ENCODE peak calls at places on chromosomes 12 and 14, in nine cellular contexts. One of them, this sample, is unnamed.

GRCh38 chr12:25980035-25980434 is 21.6 kb downstream of the RASSF8 start:
- DNase-seq in cardiac muscle cell: no peak
- DNase-seq in right atrium auricular region: no peak
- DNase-seq in activated CD8-positive, alpha-beta T cell treated with anti-CD3 and anti-CD28 coated beads for 36 hours: no peak
- DNase-seq in nephron progenitor cell: no peak
- DNase-seq in dorsolateral prefrontal cortex: no peak
- DNase-seq in choroid plexus epithelial cell: no peak
- DNase-seq in uterus: no peak
- DNase-seq in AG10803: no peak
- DNase-seq in this sample: no peak

GRCh38 chr14:59254911-59255545 is 66.6 kb downstream of the DAAM1 start:
- DNase-seq in AG10803: peak; percentile 80
- DNase-seq in choroid plexus epithelial cell: peak; percentile 66
- DNase-seq in cardiac muscle cell: no peak
- DNase-seq in dorsolateral prefrontal cortex: no peak
- DNase-seq in right atrium auricular region: peak; percentile 73
- DNase-seq in nephron progenitor cell: no peak
- DNase-seq in uterus: peak; percentile 38
- DNase-seq in activated CD8-positive, alpha-beta T cell treated with anti-CD3 and anti-CD28 coated beads for 36 hours: no peak
- DNase-seq in this sample: no peak

GRCh38 chr12:98595152-98595988 is 1.9 kb downstream of the SLC25A3 start:
- DNase-seq in activated CD8-positive, alpha-beta T cell treated with anti-CD3 and anti-CD28 coated beads for 36 hours: peak; percentile 62
- DNase-seq in right atrium auricular region: no peak
- DNase-seq in choroid plexus epithelial cell: peak; percentile 80
- DNase-seq in uterus: no peak
- DNase-seq in AG10803: peak; percentile 76
- DNase-seq in nephron progenitor cell: no peak
- DNase-seq in dorsolateral prefrontal cortex: no peak
- DNase-seq in cardiac muscle cell: no peak
- DNase-seq in this sample: no peak

GRCh38 chr14:39491134-39491541 is 58.9 kb upstream of the FBXO33 start:
- DNase-seq in uterus: no peak
- DNase-seq in choroid plexus epithelial cell: peak; percentile 53
- DNase-seq in AG10803: peak; percentile 38
- DNase-seq in cardiac muscle cell: peak; percentile 60
- DNase-seq in right atrium auricular region: no peak
- DNase-seq in dorsolateral prefrontal cortex: no peak
- DNase-seq in activated CD8-positive, alpha-beta T cell treated with anti-CD3 and anti-CD28 coated beads for 36 hours: no peak
- DNase-seq in nephron progenitor cell: no peak
- DNase-seq in this sample: no peak

GRCh38 chr14:23442721-23443356 is 7.4 kb upstream of the MYH7 start:
- DNase-seq in dorsolateral prefrontal cortex: no peak
- DNase-seq in choroid plexus epithelial cell: no peak
- DNase-seq in AG10803: no peak
- DNase-seq in cardiac muscle cell: peak; percentile 92
- DNase-seq in activated CD8-positive, alpha-beta T cell treated with anti-CD3 and anti-CD28 coated beads for 36 hours: no peak
- DNase-seq in uterus: no peak
- DNase-seq in nephron progenitor cell: no peak
- DNase-seq in right atrium auricular region: peak; percentile 56
- DNase-seq in this sample: no peak

GRCh38 chr14:79136437-79137430 is 966.6 kb downstream of the NRXN3 start:
- DNase-seq in right atrium auricular region: no peak
- DNase-seq in uterus: no peak
- DNase-seq in nephron progenitor cell: no peak
- DNase-seq in choroid plexus epithelial cell: no peak
- DNase-seq in AG10803: no peak
- DNase-seq in cardiac muscle cell: no peak
- DNase-seq in activated CD8-positive, alpha-beta T cell treated with anti-CD3 and anti-CD28 coated beads for 36 hours: no peak
- DNase-seq in dorsolateral prefrontal cortex: no peak
- DNase-seq in this sample: no peak

GRCh38 chr12:67472551-67472950 is 176.0 kb upstream of the DYRK2 start:
- DNase-seq in right atrium auricular region: peak; percentile 75
- DNase-seq in cardiac muscle cell: no peak
- DNase-seq in uterus: no peak
- DNase-seq in AG10803: peak; percentile 10
- DNase-seq in activated CD8-positive, alpha-beta T cell treated with anti-CD3 and anti-CD28 coated beads for 36 hours: no peak
- DNase-seq in nephron progenitor cell: no peak
- DNase-seq in choroid plexus epithelial cell: no peak
- DNase-seq in dorsolateral prefrontal cortex: no peak
- DNase-seq in this sample: no peak

GRCh38 chr12:56159482-56160105 is 1.4 kb downstream of the MYL6 start:
- DNase-seq in nephron progenitor cell: no peak
- DNase-seq in activated CD8-positive, alpha-beta T cell treated with anti-CD3 and anti-CD28 coated beads for 36 hours: no peak
- DNase-seq in dorsolateral prefrontal cortex: no peak
- DNase-seq in right atrium auricular region: no peak
- DNase-seq in cardiac muscle cell: no peak
- DNase-seq in AG10803: no peak
- DNase-seq in uterus: no peak
- DNase-seq in choroid plexus epithelial cell: no peak
- DNase-seq in this sample: no peak

GRCh38 chr14:30559638-30560071 is 697 bp downstream of the G2E3 start:
- DNase-seq in uterus: no peak
- DNase-seq in right atrium auricular region: no peak
- DNase-seq in AG10803: peak; percentile 47
- DNase-seq in dorsolateral prefrontal cortex: no peak
- DNase-seq in cardiac muscle cell: peak; percentile 22
- DNase-seq in nephron progenitor cell: peak; percentile 7
- DNase-seq in choroid plexus epithelial cell: peak; percentile 38
- DNase-seq in activated CD8-positive, alpha-beta T cell treated with anti-CD3 and anti-CD28 coated beads for 36 hours: peak; percentile 32
- DNase-seq in this sample: no peak

GRCh38 chr14:40199101-40199500 is 766.9 kb upstream of the FBXO33 start:
- DNase-seq in activated CD8-positive, alpha-beta T cell treated with anti-CD3 and anti-CD28 coated beads for 36 hours: no peak
- DNase-seq in cardiac muscle cell: no peak
- DNase-seq in choroid plexus epithelial cell: no peak
- DNase-seq in uterus: no peak
- DNase-seq in nephron progenitor cell: no peak
- DNase-seq in AG10803: no peak
- DNase-seq in right atrium auricular region: no peak
- DNase-seq in dorsolateral prefrontal cortex: no peak
- DNase-seq in this sample: no peak

GRCh38 chr12:77120156-77120555 is 54.8 kb upstream of the E2F7 start:
- DNase-seq in activated CD8-positive, alpha-beta T cell treated with anti-CD3 and anti-CD28 coated beads for 36 hours: no peak
- DNase-seq in nephron progenitor cell: no peak
- DNase-seq in dorsolateral prefrontal cortex: no peak
- DNase-seq in uterus: no peak
- DNase-seq in cardiac muscle cell: no peak
- DNase-seq in AG10803: peak; percentile 65
- DNase-seq in right atrium auricular region: no peak
- DNase-seq in choroid plexus epithelial cell: peak; percentile 47
- DNase-seq in this sample: no peak

GRCh38 chr12:44063671-44064070 is 227.8 kb downstream of the TMEM117 start:
- DNase-seq in dorsolateral prefrontal cortex: no peak
- DNase-seq in uterus: no peak
- DNase-seq in nephron progenitor cell: no peak
- DNase-seq in right atrium auricular region: no peak
- DNase-seq in AG10803: no peak
- DNase-seq in cardiac muscle cell: no peak
- DNase-seq in choroid plexus epithelial cell: no peak
- DNase-seq in activated CD8-positive, alpha-beta T cell treated with anti-CD3 and anti-CD28 coated beads for 36 hours: no peak
- DNase-seq in this sample: no peak

GRCh38 chr12:34048714-34049113 is 26.4 kb downstream of the ALG10 start:
- DNase-seq in nephron progenitor cell: no peak
- DNase-seq in dorsolateral prefrontal cortex: no peak
- DNase-seq in activated CD8-positive, alpha-beta T cell treated with anti-CD3 and anti-CD28 coated beads for 36 hours: no peak
- DNase-seq in choroid plexus epithelial cell: no peak
- DNase-seq in AG10803: no peak
- DNase-seq in cardiac muscle cell: no peak
- DNase-seq in right atrium auricular region: no peak
- DNase-seq in uterus: no peak
- DNase-seq in this sample: no peak

GRCh38 chr14:60249321-60250251 is 565 bp downstream of the PPM1A start:
- DNase-seq in AG10803: peak; percentile 61
- DNase-seq in nephron progenitor cell: peak; percentile 85
- DNase-seq in cardiac muscle cell: peak; percentile 92
- DNase-seq in dorsolateral prefrontal cortex: peak; percentile 63
- DNase-seq in uterus: peak; percentile 52
- DNase-seq in choroid plexus epithelial cell: peak; percentile 70
- DNase-seq in activated CD8-positive, alpha-beta T cell treated with anti-CD3 and anti-CD28 coated beads for 36 hours: peak; percentile 59
- DNase-seq in right atrium auricular region: peak; percentile 62
- DNase-seq in this sample: peak; percentile 69

GRCh38 chr12:6069452-6070093 is 54.9 kb downstream of the VWF start:
- DNase-seq in nephron progenitor cell: no peak
- DNase-seq in AG10803: peak; percentile 95
- DNase-seq in cardiac muscle cell: no peak
- DNase-seq in choroid plexus epithelial cell: peak; percentile 95
- DNase-seq in right atrium auricular region: peak; percentile 81
- DNase-seq in dorsolateral prefrontal cortex: peak; percentile 29
- DNase-seq in activated CD8-positive, alpha-beta T cell treated with anti-CD3 and anti-CD28 coated beads for 36 hours: peak; percentile 48
- DNase-seq in uterus: no peak
- DNase-seq in this sample: no peak

GRCh38 chr14:100871234-100872186 is 32.0 kb downstream of the RTL1 start:
- DNase-seq in AG10803: peak; percentile 65
- DNase-seq in activated CD8-positive, alpha-beta T cell treated with anti-CD3 and anti-CD28 coated beads for 36 hours: peak; percentile 12
- DNase-seq in nephron progenitor cell: no peak
- DNase-seq in cardiac muscle cell: no peak
- DNase-seq in dorsolateral prefrontal cortex: no peak
- DNase-seq in right atrium auricular region: no peak
- DNase-seq in choroid plexus epithelial cell: peak; percentile 54
- DNase-seq in uterus: no peak
- DNase-seq in this sample: no peak

GRCh38 chr14:31205681-31206535 is 1.7 kb downstream of the HECTD1 start:
- DNase-seq in nephron progenitor cell: no peak
- DNase-seq in activated CD8-positive, alpha-beta T cell treated with anti-CD3 and anti-CD28 coated beads for 36 hours: no peak
- DNase-seq in AG10803: peak; percentile 95
- DNase-seq in right atrium auricular region: no peak
- DNase-seq in uterus: no peak
- DNase-seq in dorsolateral prefrontal cortex: no peak
- DNase-seq in cardiac muscle cell: peak; percentile 44
- DNase-seq in choroid plexus epithelial cell: peak; percentile 87
- DNase-seq in this sample: no peak

GRCh38 chr12:51505363-51505762 is 80.7 kb downstream of the SLC4A8 start:
- DNase-seq in nephron progenitor cell: no peak
- DNase-seq in uterus: no peak
- DNase-seq in cardiac muscle cell: no peak
- DNase-seq in dorsolateral prefrontal cortex: no peak
- DNase-seq in activated CD8-positive, alpha-beta T cell treated with anti-CD3 and anti-CD28 coated beads for 36 hours: no peak
- DNase-seq in choroid plexus epithelial cell: no peak
- DNase-seq in AG10803: peak; percentile 33
- DNase-seq in right atrium auricular region: no peak
- DNase-seq in this sample: no peak

GRCh38 chr12:26124491-26125450 is at the start of gene BHLHE41:
- DNase-seq in AG10803: peak; percentile 64
- DNase-seq in dorsolateral prefrontal cortex: peak; percentile 85
- DNase-seq in uterus: peak; percentile 74
- DNase-seq in activated CD8-positive, alpha-beta T cell treated with anti-CD3 and anti-CD28 coated beads for 36 hours: peak; percentile 33
- DNase-seq in cardiac muscle cell: peak; percentile 54
- DNase-seq in nephron progenitor cell: peak; percentile 76
- DNase-seq in choroid plexus epithelial cell: peak; percentile 70
- DNase-seq in right atrium auricular region: peak; percentile 81
- DNase-seq in this sample: peak; percentile 57

DNA sequence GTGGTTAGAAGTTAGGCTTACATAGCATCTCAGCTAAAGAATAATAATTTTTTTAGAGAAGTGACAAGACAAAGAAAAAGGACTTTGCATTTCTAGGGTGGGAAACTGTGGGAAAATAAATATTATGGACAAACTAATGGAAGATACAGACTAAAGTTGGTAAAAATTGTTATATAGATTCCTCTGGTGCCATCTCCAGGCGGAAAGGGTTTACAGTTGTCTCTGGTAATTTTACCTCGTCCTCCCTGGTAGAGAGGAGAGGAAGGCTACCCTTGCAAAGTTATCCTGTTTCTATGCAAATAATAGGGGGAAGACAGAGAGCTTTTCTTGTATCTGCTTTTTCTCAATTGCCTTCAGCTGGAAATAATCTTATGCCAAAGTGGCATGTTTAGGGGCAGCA is 5.2 kb downstream of the OR11G2 start:
- DNase-seq in choroid plexus epithelial cell: no peak
- DNase-seq in uterus: no peak
- DNase-seq in nephron progenitor cell: no peak
- DNase-seq in cardiac muscle cell: no peak
- DNase-seq in AG10803: no peak
- DNase-seq in right atrium auricular region: no peak
- DNase-seq in dorsolateral prefrontal cortex: no peak
- DNase-seq in activated CD8-positive, alpha-beta T cell treated with anti-CD3 and anti-CD28 coated beads for 36 hours: peak; percentile 2
- DNase-seq in this sample: no peak
- TF ChIP-seq CTCF in choroid plexus epithelial cell: no peak
- TF ChIP-seq CTCF in uterus: no peak
- TF ChIP-seq CTCF in nephron progenitor cell: no peak
- TF ChIP-seq CTCF in cardiac muscle cell: no peak
- TF ChIP-seq CTCF in AG10803: no peak
- TF ChIP-seq CTCF in right atrium auricular region: no peak
- TF ChIP-seq CTCF in dorsolateral prefrontal cortex: no peak
- TF ChIP-seq CTCF in activated CD8-positive, alpha-beta T cell treated with anti-CD3 and anti-CD28 coated beads for 36 hours: no peak
- TF ChIP-seq CTCF in this sample: no peak

DNA sequence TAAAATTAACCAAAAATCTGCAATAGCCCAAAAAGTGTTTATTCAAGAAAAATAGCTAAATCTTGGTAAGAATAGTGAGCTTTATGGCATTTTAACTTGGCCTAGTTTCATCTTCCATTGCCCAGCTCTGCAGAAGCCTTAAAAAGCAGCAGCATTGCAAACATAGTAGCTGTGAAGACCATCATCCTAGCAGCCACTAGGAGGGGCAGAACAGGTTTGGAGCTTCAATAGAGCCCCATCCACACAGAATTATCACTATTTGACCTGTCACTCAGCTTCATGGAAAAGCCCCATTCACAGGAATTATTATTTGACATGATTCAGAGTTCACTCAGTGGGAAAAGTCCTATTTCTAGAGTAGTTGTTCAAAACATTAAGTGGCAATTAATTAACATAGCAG is 7.3 kb downstream of the CLEC14A start:
- DNase-seq in cardiac muscle cell: peak; percentile 3
- DNase-seq in right atrium auricular region: no peak
- DNase-seq in AG10803: no peak
- DNase-seq in choroid plexus epithelial cell: peak; percentile 38
- DNase-seq in dorsolateral prefrontal cortex: no peak
- DNase-seq in uterus: no peak
- DNase-seq in activated CD8-positive, alpha-beta T cell treated with anti-CD3 and anti-CD28 coated beads for 36 hours: no peak
- DNase-seq in nephron progenitor cell: no peak
- DNase-seq in this sample: no peak
- TF ChIP-seq CTCF in cardiac muscle cell: peak; percentile 41
- TF ChIP-seq CTCF in right atrium auricular region: no peak
- TF ChIP-seq CTCF in AG10803: peak; percentile 34
- TF ChIP-seq CTCF in choroid plexus epithelial cell: peak; percentile 61
- TF ChIP-seq CTCF in dorsolateral prefrontal cortex: no peak
- TF ChIP-seq CTCF in uterus: no peak
- TF ChIP-seq CTCF in activated CD8-positive, alpha-beta T cell treated with anti-CD3 and anti-CD28 coated beads for 36 hours: no peak
- TF ChIP-seq CTCF in nephron progenitor cell: peak; percentile 9
- TF ChIP-seq CTCF in this sample: peak; percentile 39

GRCh38 chr12:80186727-80187217 is 87.4 kb downstream of the OTOGL start:
- DNase-seq in uterus: peak; percentile 82
- DNase-seq in choroid plexus epithelial cell: peak; percentile 96
- DNase-seq in nephron progenitor cell: peak; percentile 19
- DNase-seq in dorsolateral prefrontal cortex: peak; percentile 6
- DNase-seq in activated CD8-positive, alpha-beta T cell treated with anti-CD3 and anti-CD28 coated beads for 36 hours: peak; percentile 49
- DNase-seq in cardiac muscle cell: peak; percentile 83
- DNase-seq in right atrium auricular region: peak; percentile 64
- DNase-seq in AG10803: peak; percentile 92
- DNase-seq in this sample: no peak
- TF ChIP-seq CTCF in uterus: peak; percentile 71
- TF ChIP-seq CTCF in choroid plexus epithelial cell: peak; percentile 84
- TF ChIP-seq CTCF in nephron progenitor cell: peak; percentile 55
- TF ChIP-seq CTCF in dorsolateral prefrontal cortex: peak; percentile 74
- TF ChIP-seq CTCF in activated CD8-positive, alpha-beta T cell treated with anti-CD3 and anti-CD28 coated beads for 36 hours: peak; percentile 70
- TF ChIP-seq CTCF in cardiac muscle cell: peak; percentile 79
- TF ChIP-seq CTCF in right atrium auricular region: peak; percentile 84
- TF ChIP-seq CTCF in AG10803: peak; percentile 94
- TF ChIP-seq CTCF in this sample: peak; percentile 68

DNA sequence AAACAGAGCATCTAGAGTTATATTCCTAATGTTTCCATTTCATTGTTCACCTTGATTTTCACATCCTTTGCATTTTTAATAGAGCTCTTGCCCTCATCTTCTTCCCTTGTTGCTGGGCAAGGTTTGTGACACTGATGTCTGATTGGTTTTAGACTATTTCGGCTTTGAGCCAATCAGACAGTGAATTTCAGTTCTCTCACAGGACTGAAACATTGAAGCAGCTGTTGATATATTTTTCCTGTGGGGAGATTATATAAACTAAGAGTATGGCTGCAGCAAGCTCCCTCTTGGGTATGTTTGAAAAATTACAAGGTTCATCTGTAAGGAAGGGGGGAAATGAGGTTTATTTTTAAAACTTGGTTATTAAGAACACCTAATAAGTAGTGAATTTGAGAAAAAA is 51.2 kb downstream of the ATF7IP start:
- DNase-seq in uterus: no peak
- DNase-seq in cardiac muscle cell: peak; percentile 74
- DNase-seq in dorsolateral prefrontal cortex: no peak
- DNase-seq in nephron progenitor cell: no peak
- DNase-seq in right atrium auricular region: no peak
- DNase-seq in AG10803: peak; percentile 70
- DNase-seq in activated CD8-positive, alpha-beta T cell treated with anti-CD3 and anti-CD28 coated beads for 36 hours: peak; percentile 58
- DNase-seq in choroid plexus epithelial cell: peak; percentile 95
- DNase-seq in this sample: no peak
- TF ChIP-seq CTCF in uterus: no peak
- TF ChIP-seq CTCF in cardiac muscle cell: peak; percentile 50
- TF ChIP-seq CTCF in dorsolateral prefrontal cortex: peak; percentile 27
- TF ChIP-seq CTCF in nephron progenitor cell: no peak
- TF ChIP-seq CTCF in right atrium auricular region: peak; percentile 28
- TF ChIP-seq CTCF in AG10803: peak; percentile 37
- TF ChIP-seq CTCF in activated CD8-positive, alpha-beta T cell treated with anti-CD3 and anti-CD28 coated beads for 36 hours: no peak
- TF ChIP-seq CTCF in choroid plexus epithelial cell: peak; percentile 42
- TF ChIP-seq CTCF in this sample: no peak

This sample was measured in progenitor cell of endocrine pancreas.